ENCODE peak calls at places on chromosome 6, in six cellular contexts. T is adrenal gland, L is upper lobe of right lung, J is endodermal cell, Z is heart left ventricle, N is tibial artery. X is an unnamed sample.

GRCh38 chr6:135675862-135676261 is 175.6 kb upstream of the PDE7B start:
- DNase-seq in T (no peak), L (no peak), J (peak; percentile 72), Z (no peak), N (no peak), X (no peak)

GRCh38 chr6:87660226-87660886 is 41.7 kb downstream of the AKIRIN2 start:
- DNase-seq in T (peak; percentile 72), L (no peak), J (no peak), Z (no peak), N (no peak), X (peak; percentile 65)

GRCh38 chr6:143969077-143969476 is 39.0 kb downstream of the PLAGL1 start:
- DNase-seq in T (no peak), L (no peak), J (no peak), Z (no peak), N (no peak), X (no peak)

GRCh38 chr6:72624557-72625160 is 2.8 kb downstream of the KCNQ5 start:
- DNase-seq in T (no peak), L (no peak), J (no peak), Z (no peak), N (no peak), X (no peak)

GRCh38 chr6:109008537-109008950 is 86.1 kb downstream of the SESN1 start:
- DNase-seq in T (no peak), L (no peak), J (no peak), Z (no peak), N (no peak), X (no peak)

GRCh38 chr6:5684320-5684719 is 322.4 kb downstream of the NRN1 start:
- DNase-seq in T (no peak), L (no peak), J (no peak), Z (no peak), N (no peak), X (no peak)

GRCh38 chr6:17395112-17395511 is 1.7 kb downstream of the CAP2 start:
- DNase-seq in T (no peak), L (no peak), J (no peak), Z (no peak), N (no peak), X (no peak)

GRCh38 chr6:10403385-10404106 is 11.3 kb downstream of the TFAP2A start:
- DNase-seq in T (no peak), L (no peak), J (no peak), Z (no peak), N (no peak), X (no peak)

GRCh38 chr6:13794184-13794583 is 20.2 kb downstream of the MCUR1 start:
- DNase-seq in T (no peak), L (no peak), J (no peak), Z (no peak), N (no peak), X (no peak)

GRCh38 chr6:49576618-49577017 is 26.1 kb downstream of the C6orf141 start:
- DNase-seq in T (no peak), L (no peak), J (no peak), Z (no peak), N (no peak), X (no peak)

GRCh38 chr6:4319992-4320683 is 184.8 kb upstream of the ECI2 start:
- DNase-seq in T (no peak), L (no peak), J (no peak), Z (no peak), N (no peak), X (no peak)

GRCh38 chr6:139416146-139416545 is 41.7 kb upstream of the CITED2 start:
- DNase-seq in T (no peak), L (no peak), J (no peak), Z (no peak), N (no peak), X (no peak)

GRCh38 chr6:30818426-30818841 is 65.9 kb upstream of the DDR1 start:
- DNase-seq in T (no peak), L (no peak), J (no peak), Z (no peak), N (no peak), X (no peak)

GRCh38 chr6:30821862-30822784 is 62.2 kb upstream of the DDR1 start:
- DNase-seq in T (no peak), L (no peak), J (no peak), Z (no peak), N (no peak), X (no peak)

GRCh38 chr6:30816791-30817739 is 67.3 kb upstream of the DDR1 start:
- DNase-seq in T (no peak), L (no peak), J (no peak), Z (no peak), N (no peak), X (no peak)

GRCh38 chr6:30820196-30820595 is 64.1 kb upstream of the DDR1 start:
- DNase-seq in T (peak; percentile 48), L (no peak), J (no peak), Z (no peak), N (peak; percentile 78), X (peak; percentile 70)

GRCh38 chr6:30819287-30819917 is 64.9 kb upstream of the DDR1 start:
- DNase-seq in T (no peak), L (no peak), J (no peak), Z (no peak), N (no peak), X (no peak)
- H3K4me1 ChIP-seq in T (peaks cover 14% of the 10 kb centered on the region), L (peaks cover 12% of the 10 kb centered on the region), J (peaks cover 4% of the 10 kb centered on the region), Z (no peaks in the 10 kb centered on the region), N (peaks cover 25% of the 10 kb centered on the region), X (peaks cover 19% of the 10 kb centered on the region)

DNA sequence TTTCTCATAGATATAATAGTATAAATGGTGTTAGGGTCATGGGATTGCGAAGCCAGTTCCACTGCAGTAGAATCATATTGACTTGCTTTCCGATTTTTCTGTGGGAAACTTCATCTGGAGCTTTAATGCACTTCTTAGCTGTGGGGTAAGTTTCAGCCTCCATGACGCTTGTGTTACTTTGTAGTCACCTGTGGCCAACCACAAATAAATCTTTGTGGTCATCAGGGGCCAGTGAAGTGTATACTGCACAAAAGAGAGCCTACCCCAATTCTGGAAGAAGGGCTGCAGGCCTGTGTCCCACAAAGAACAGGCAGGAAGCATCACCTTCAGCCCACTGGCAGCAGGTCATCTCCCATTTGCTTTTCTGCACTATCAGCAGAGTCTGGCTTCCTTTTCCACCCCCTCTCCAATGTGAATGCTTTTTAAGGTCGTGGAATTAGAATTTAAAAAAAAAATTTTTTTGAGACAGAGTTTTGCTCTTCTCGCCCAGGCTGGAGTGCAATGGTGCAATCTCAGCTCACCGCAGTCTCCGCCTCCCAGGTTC is 32.0 kb downstream of the MTHFD1L start:
- DNase-seq in T (no peak), L (no peak), J (no peak), Z (no peak), N (no peak), X (no peak)
- H3K36me3 ChIP-seq in T (no peaks in the 10 kb centered on the region), L (no peaks in the 10 kb centered on the region), J (peaks cover 60% of the 10 kb centered on the region), Z (no peaks in the 10 kb centered on the region), N (no peaks in the 10 kb centered on the region), X (no peaks in the 10 kb centered on the region)

GRCh38 chr6:132495604-132496079 is 17.3 kb downstream of the STX7 start:
- DNase-seq in T (no peak), L (no peak), J (no peak), Z (no peak), N (no peak), X (no peak)

GRCh38 chr6:132498638-132499037 is 14.3 kb downstream of the STX7 start:
- DNase-seq in T (no peak), L (no peak), J (no peak), Z (no peak), N (no peak), X (no peak)

GRCh38 chr6:132496519-132497180 is 16.3 kb downstream of the STX7 start:
- DNase-seq in T (no peak), L (no peak), J (no peak), Z (no peak), N (no peak), X (no peak)

GRCh38 chr6:132494954-132495353 is 18.0 kb downstream of the STX7 start:
- DNase-seq in T (no peak), L (no peak), J (no peak), Z (no peak), N (no peak), X (no peak)

GRCh38 chr6:132499757-132500156 is 13.2 kb downstream of the STX7 start:
- DNase-seq in T (no peak), L (no peak), J (no peak), Z (no peak), N (no peak), X (no peak)
- H3K4me1 ChIP-seq in T (peaks cover 33% of the 10 kb centered on the region), L (peaks cover 34% of the 10 kb centered on the region), J (no peaks in the 10 kb centered on the region), Z (peaks cover 7% of the 10 kb centered on the region), N (peaks cover 20% of the 10 kb centered on the region), X (peaks cover 10% of the 10 kb centered on the region)

GRCh38 chr6:6810727-6811126 is 222.2 kb downstream of the LY86 start:
- DNase-seq in T (no peak), L (no peak), J (no peak), Z (no peak), N (no peak), X (no peak)
- H3K36me3 ChIP-seq in T (no peaks in the 10 kb centered on the region), L (no peaks in the 10 kb centered on the region), J (no peaks in the 10 kb centered on the region), Z (no peaks in the 10 kb centered on the region), N (no peaks in the 10 kb centered on the region), X (no peaks in the 10 kb centered on the region)

X was measured in gastrocnemius medialis.